ENCODE peak calls at places on chromosomes 13 and 19, in six cellular contexts. One of them, this sample, is unnamed.

GRCh38 chr13:22130254-22130653 is 459.4 kb downstream of the FGF9 start:
- DNase-seq in lower leg skin: no peak
- DNase-seq in neural progenitor cell: no peak
- DNase-seq in GM12865: no peak
- DNase-seq in CD4-positive, alpha-beta T cell: no peak
- DNase-seq in pancreas: no peak
- DNase-seq in this sample: no peak

GRCh38 chr19:10270180-10270615 is 722 bp upstream of the ICAM1 start:
- DNase-seq in lower leg skin: peak; percentile 95
- DNase-seq in neural progenitor cell: peak; percentile 20
- DNase-seq in GM12865: peak; percentile 89
- DNase-seq in CD4-positive, alpha-beta T cell: peak; percentile 54
- DNase-seq in pancreas: no peak
- DNase-seq in this sample: no peak

GRCh38 chr13:44906758-44907157 is 82.5 kb downstream of the NUFIP1 start:
- DNase-seq in lower leg skin: no peak
- DNase-seq in neural progenitor cell: no peak
- DNase-seq in GM12865: no peak
- DNase-seq in CD4-positive, alpha-beta T cell: no peak
- DNase-seq in pancreas: no peak
- DNase-seq in this sample: no peak

GRCh38 chr13:43127103-43127817 is 103.9 kb downstream of the DNAJC15 start:
- DNase-seq in lower leg skin: no peak
- DNase-seq in neural progenitor cell: peak; percentile 51
- DNase-seq in GM12865: no peak
- DNase-seq in CD4-positive, alpha-beta T cell: no peak
- DNase-seq in pancreas: no peak
- DNase-seq in this sample: no peak

GRCh38 chr19:16588824-16589577 is 16.8 kb upstream of the SLC35E1 start:
- DNase-seq in lower leg skin: no peak
- DNase-seq in neural progenitor cell: no peak
- DNase-seq in GM12865: no peak
- DNase-seq in CD4-positive, alpha-beta T cell: no peak
- DNase-seq in pancreas: no peak
- DNase-seq in this sample: no peak

GRCh38 chr13:32098275-32098674 is 66.7 kb downstream of the FRY start:
- DNase-seq in lower leg skin: no peak
- DNase-seq in neural progenitor cell: no peak
- DNase-seq in GM12865: no peak
- DNase-seq in CD4-positive, alpha-beta T cell: no peak
- DNase-seq in pancreas: no peak
- DNase-seq in this sample: no peak

GRCh38 chr13:34257980-34258379 is 440.0 kb downstream of the RFC3 start:
- DNase-seq in lower leg skin: no peak
- DNase-seq in neural progenitor cell: no peak
- DNase-seq in GM12865: peak; percentile 1
- DNase-seq in CD4-positive, alpha-beta T cell: no peak
- DNase-seq in pancreas: no peak
- DNase-seq in this sample: no peak

GRCh38 chr13:110233682-110234280 is 73.2 kb downstream of the COL4A1 start:
- DNase-seq in lower leg skin: no peak
- DNase-seq in neural progenitor cell: no peak
- DNase-seq in GM12865: no peak
- DNase-seq in CD4-positive, alpha-beta T cell: no peak
- DNase-seq in pancreas: no peak
- DNase-seq in this sample: no peak

GRCh38 chr13:22091222-22091970 is 420.5 kb downstream of the FGF9 start:
- DNase-seq in lower leg skin: no peak
- DNase-seq in neural progenitor cell: no peak
- DNase-seq in GM12865: no peak
- DNase-seq in CD4-positive, alpha-beta T cell: no peak
- DNase-seq in pancreas: no peak
- DNase-seq in this sample: no peak

GRCh38 chr13:50588736-50589135 is 254.8 kb downstream of the DLEU7 start:
- DNase-seq in lower leg skin: no peak
- DNase-seq in neural progenitor cell: no peak
- DNase-seq in GM12865: no peak
- DNase-seq in CD4-positive, alpha-beta T cell: no peak
- DNase-seq in pancreas: no peak
- DNase-seq in this sample: no peak

GRCh38 chr13:50626031-50626643 is 217.4 kb downstream of the DLEU7 start:
- DNase-seq in lower leg skin: no peak
- DNase-seq in neural progenitor cell: no peak
- DNase-seq in GM12865: no peak
- DNase-seq in CD4-positive, alpha-beta T cell: no peak
- DNase-seq in pancreas: no peak
- DNase-seq in this sample: no peak

GRCh38 chr19:51010066-51010795 is 8.8 kb upstream of the KLK8 start:
- DNase-seq in lower leg skin: no peak
- DNase-seq in neural progenitor cell: no peak
- DNase-seq in GM12865: no peak
- DNase-seq in CD4-positive, alpha-beta T cell: no peak
- DNase-seq in pancreas: no peak
- DNase-seq in this sample: no peak

GRCh38 chr13:113953561-113953960 is 20.3 kb downstream of the C13orf46 start:
- DNase-seq in lower leg skin: no peak
- DNase-seq in neural progenitor cell: no peak
- DNase-seq in GM12865: no peak
- DNase-seq in CD4-positive, alpha-beta T cell: no peak
- DNase-seq in pancreas: peak; percentile 27
- DNase-seq in this sample: no peak

GRCh38 chr13:52371736-52372247 is 34.2 kb downstream of the THSD1 start:
- DNase-seq in lower leg skin: no peak
- DNase-seq in neural progenitor cell: peak; percentile 20
- DNase-seq in GM12865: no peak
- DNase-seq in CD4-positive, alpha-beta T cell: no peak
- DNase-seq in pancreas: no peak
- DNase-seq in this sample: no peak

GRCh38 chr13:21478881-21479808 is 20.0 kb upstream of the ZDHHC20 start:
- DNase-seq in lower leg skin: no peak
- DNase-seq in neural progenitor cell: peak; percentile 80
- DNase-seq in GM12865: peak; percentile 80
- DNase-seq in CD4-positive, alpha-beta T cell: peak; percentile 32
- DNase-seq in pancreas: no peak
- DNase-seq in this sample: no peak

GRCh38 chr13:75165543-75166230 is 316.3 kb downstream of the TBC1D4 start:
- DNase-seq in lower leg skin: no peak
- DNase-seq in neural progenitor cell: no peak
- DNase-seq in GM12865: no peak
- DNase-seq in CD4-positive, alpha-beta T cell: no peak
- DNase-seq in pancreas: no peak
- DNase-seq in this sample: no peak

GRCh38 chr13:44231786-44232516 is 141.7 kb upstream of the SERP2 start:
- DNase-seq in lower leg skin: peak; percentile 93
- DNase-seq in neural progenitor cell: no peak
- DNase-seq in GM12865: no peak
- DNase-seq in CD4-positive, alpha-beta T cell: no peak
- DNase-seq in pancreas: peak; percentile 85
- DNase-seq in this sample: no peak

DNA sequence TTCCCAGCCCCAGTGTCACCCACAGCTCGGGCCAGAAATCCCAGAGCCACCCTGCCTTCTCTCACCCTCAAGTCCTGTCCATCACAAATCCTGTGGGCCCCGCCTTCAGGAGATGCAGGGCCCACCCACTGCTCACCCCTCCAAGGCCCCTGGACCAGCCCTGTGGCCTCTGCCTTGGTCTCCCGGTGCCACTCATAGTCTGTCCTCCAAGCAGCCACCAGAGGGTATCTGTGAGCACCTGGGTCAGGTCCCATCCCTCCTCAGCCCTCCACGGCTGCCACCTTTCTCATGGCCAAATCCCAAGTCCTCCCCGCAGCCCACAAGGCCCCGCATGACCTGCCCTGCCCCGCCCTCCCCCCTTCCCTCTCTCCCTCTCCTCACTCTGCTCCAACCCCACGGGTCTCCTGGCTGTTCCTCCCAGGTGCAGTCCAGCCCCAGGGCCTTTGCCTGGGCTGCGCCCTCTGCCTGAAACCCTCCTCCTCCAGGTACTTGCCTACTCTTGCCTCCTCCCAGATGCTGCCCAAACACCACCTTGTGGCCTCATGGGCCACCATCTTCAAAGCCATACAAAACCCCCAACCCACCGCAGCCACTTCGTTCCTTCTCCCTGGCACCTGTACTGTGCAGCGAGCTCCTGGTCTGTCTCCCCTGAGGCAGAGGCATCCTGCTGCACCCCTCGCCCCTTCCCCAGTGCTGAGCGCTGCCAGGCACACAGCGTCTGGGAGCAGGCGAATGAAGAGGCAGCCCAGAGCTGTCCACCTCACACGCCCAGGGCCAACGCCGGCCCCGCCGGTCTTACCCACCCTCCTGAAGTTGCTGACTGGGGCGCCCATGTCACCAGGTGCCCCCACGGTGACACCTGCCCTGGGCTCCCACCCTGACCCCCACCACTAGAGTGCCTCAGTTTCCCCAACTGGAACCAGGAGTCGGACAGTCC is 13.2 kb upstream of the UQCR11 start:
- DNase-seq in lower leg skin: no peak
- DNase-seq in neural progenitor cell: peak; percentile 44
- DNase-seq in GM12865: peak; percentile 71
- DNase-seq in CD4-positive, alpha-beta T cell: no peak
- DNase-seq in pancreas: peak; percentile 62
- DNase-seq in this sample: no peak
- TF ChIP-seq CTCF in lower leg skin: no peak
- TF ChIP-seq CTCF in neural progenitor cell: peak; percentile 35
- TF ChIP-seq CTCF in GM12865: peak; percentile 58
- TF ChIP-seq CTCF in CD4-positive, alpha-beta T cell: no peak
- TF ChIP-seq CTCF in pancreas: no peak
- TF ChIP-seq CTCF in this sample: peak; percentile 32

DNA sequence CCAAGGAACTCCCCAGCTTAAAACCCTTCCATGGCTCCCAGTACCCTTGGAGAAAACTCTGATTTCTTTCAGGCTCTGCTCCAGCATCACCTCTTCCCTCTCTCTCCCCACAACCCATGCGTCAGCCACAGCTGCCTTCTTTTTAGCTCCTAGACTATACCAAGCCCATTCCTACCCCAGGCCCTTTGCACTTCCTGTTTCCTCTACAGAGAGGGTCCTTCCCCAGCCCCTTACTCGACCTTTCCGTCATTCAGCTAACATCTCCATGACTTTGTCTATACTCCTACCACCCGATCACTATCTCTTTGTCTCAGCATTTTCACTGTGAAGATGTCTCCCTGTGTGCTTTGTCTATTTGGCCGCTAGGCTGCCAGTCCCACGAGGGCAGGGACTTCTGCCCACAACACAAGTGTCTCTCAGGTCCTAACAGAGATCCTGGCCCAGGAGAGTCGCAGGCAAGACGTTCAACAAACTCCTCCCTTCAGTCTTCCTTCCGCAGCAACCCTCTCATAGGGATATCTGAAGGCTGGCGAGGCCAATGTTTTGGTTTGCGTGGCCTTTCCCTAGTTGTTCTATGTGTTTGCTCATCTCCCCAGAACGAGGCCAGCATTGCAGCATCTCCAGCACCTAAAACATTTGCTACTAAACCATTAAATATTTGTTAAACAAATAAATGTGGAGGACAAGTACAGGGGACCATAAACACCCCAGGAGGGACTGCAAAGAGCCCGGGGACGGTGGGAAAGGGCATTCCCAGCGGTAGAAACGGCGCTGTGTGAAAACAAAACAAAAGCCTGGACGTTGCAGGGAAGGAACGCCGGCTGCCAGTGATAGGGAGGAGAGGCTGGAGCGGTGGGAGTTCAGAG is 816 bp downstream of the CCNP start:
- DNase-seq in lower leg skin: no peak
- DNase-seq in neural progenitor cell: no peak
- DNase-seq in GM12865: peak; percentile 20
- DNase-seq in CD4-positive, alpha-beta T cell: no peak
- DNase-seq in pancreas: no peak
- DNase-seq in this sample: no peak
- TF ChIP-seq CTCF in lower leg skin: no peak
- TF ChIP-seq CTCF in neural progenitor cell: no peak
- TF ChIP-seq CTCF in GM12865: peak; percentile 30
- TF ChIP-seq CTCF in CD4-positive, alpha-beta T cell: no peak
- TF ChIP-seq CTCF in pancreas: no peak
- TF ChIP-seq CTCF in this sample: no peak

DNA sequence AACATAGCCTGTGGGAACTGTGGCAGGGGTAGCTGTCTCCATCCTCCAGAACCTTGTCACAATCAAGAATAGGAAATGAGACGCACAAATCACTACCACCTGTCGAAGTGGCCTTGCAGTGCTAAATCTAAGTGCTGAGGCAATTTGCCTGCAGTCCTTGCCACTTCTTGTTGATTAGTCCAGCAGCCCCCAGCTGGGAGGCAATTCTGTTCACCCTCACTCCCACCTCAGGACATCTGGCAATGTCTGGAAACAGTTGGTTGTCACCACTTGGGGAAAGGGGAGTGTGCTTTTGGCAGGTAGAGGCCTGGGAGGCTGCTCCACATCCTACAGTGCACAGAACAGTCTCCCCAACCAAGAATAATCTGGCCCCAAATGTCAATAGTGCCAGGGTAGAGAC is 10.7 kb downstream of the RFX2 start:
- DNase-seq in lower leg skin: no peak
- DNase-seq in neural progenitor cell: no peak
- DNase-seq in GM12865: no peak
- DNase-seq in CD4-positive, alpha-beta T cell: no peak
- DNase-seq in pancreas: no peak
- DNase-seq in this sample: no peak
- TF ChIP-seq CTCF in lower leg skin: no peak
- TF ChIP-seq CTCF in neural progenitor cell: no peak
- TF ChIP-seq CTCF in GM12865: no peak
- TF ChIP-seq CTCF in CD4-positive, alpha-beta T cell: no peak
- TF ChIP-seq CTCF in pancreas: no peak
- TF ChIP-seq CTCF in this sample: no peak

GRCh38 chr13:41054919-41055619 is 6.2 kb upstream of the WBP4 start:
- DNase-seq in lower leg skin: no peak
- DNase-seq in neural progenitor cell: peak; percentile 31
- DNase-seq in GM12865: peak; percentile 27
- DNase-seq in CD4-positive, alpha-beta T cell: no peak
- DNase-seq in pancreas: no peak
- DNase-seq in this sample: no peak
- TF ChIP-seq CTCF in lower leg skin: no peak
- TF ChIP-seq CTCF in neural progenitor cell: peak; percentile 46
- TF ChIP-seq CTCF in GM12865: peak; percentile 39
- TF ChIP-seq CTCF in CD4-positive, alpha-beta T cell: peak; percentile 19
- TF ChIP-seq CTCF in pancreas: no peak
- TF ChIP-seq CTCF in this sample: peak; percentile 11

GRCh38 chr19:30695171-30695875 is 323.1 kb downstream of the ZNF536 start:
- DNase-seq in lower leg skin: peak; percentile 45
- DNase-seq in neural progenitor cell: peak; percentile 71
- DNase-seq in GM12865: peak; percentile 3
- DNase-seq in CD4-positive, alpha-beta T cell: no peak
- DNase-seq in pancreas: no peak
- DNase-seq in this sample: no peak
- TF ChIP-seq CTCF in lower leg skin: no peak
- TF ChIP-seq CTCF in neural progenitor cell: peak; percentile 68
- TF ChIP-seq CTCF in GM12865: no peak
- TF ChIP-seq CTCF in CD4-positive, alpha-beta T cell: no peak
- TF ChIP-seq CTCF in pancreas: no peak
- TF ChIP-seq CTCF in this sample: no peak

GRCh38 chr13:111359237-111359915 is 38.9 kb downstream of the TEX29 start:
- DNase-seq in lower leg skin: peak; percentile 69
- DNase-seq in neural progenitor cell: peak; percentile 63
- DNase-seq in GM12865: no peak
- DNase-seq in CD4-positive, alpha-beta T cell: no peak
- DNase-seq in pancreas: no peak
- DNase-seq in this sample: no peak
- TF ChIP-seq CTCF in lower leg skin: no peak
- TF ChIP-seq CTCF in neural progenitor cell: peak; percentile 38
- TF ChIP-seq CTCF in GM12865: no peak
- TF ChIP-seq CTCF in CD4-positive, alpha-beta T cell: no peak
- TF ChIP-seq CTCF in pancreas: no peak
- TF ChIP-seq CTCF in this sample: no peak

GRCh38 chr19:54882758-54883157 is 8.7 kb downstream of the FCAR start:
- DNase-seq in lower leg skin: no peak
- DNase-seq in neural progenitor cell: no peak
- DNase-seq in GM12865: peak; percentile 84
- DNase-seq in CD4-positive, alpha-beta T cell: no peak
- DNase-seq in pancreas: no peak
- DNase-seq in this sample: no peak
- TF ChIP-seq CTCF in lower leg skin: no peak
- TF ChIP-seq CTCF in neural progenitor cell: peak; percentile 12
- TF ChIP-seq CTCF in GM12865: peak; percentile 44
- TF ChIP-seq CTCF in CD4-positive, alpha-beta T cell: no peak
- TF ChIP-seq CTCF in pancreas: no peak
- TF ChIP-seq CTCF in this sample: no peak